ENCODE peak calls at places on chromosome 12, in seven cellular contexts. Q is WERI-Rb-1; D is hepatocyte; E is suprapubic skin; F is esophagus squamous epithelium; L is naive thymus-derived CD4-positive, alpha-beta T cell; V is upper lobe of right lung. A is an unnamed sample. For H3K9me3, the result is how much of the 10 kb centered on the place peaks cover.

GRCh38 chr12:39275846-39276245 is 167.1 kb downstream of the KIF21A start:
- DNase-seq in D (no peak), E (no peak), L (no peak), F (no peak), Q (no peak), V (no peak), A (no peak)

GRCh38 chr12:108972226-108972757 is 48.6 kb downstream of the SVOP start:
- DNase-seq in F (no peak), L (no peak), V (no peak), D (no peak), Q (no peak), E (no peak), A (no peak)

GRCh38 chr12:131133994-131134393 is 180.3 kb downstream of the ADGRD1 start:
- DNase-seq in E (no peak), V (no peak), Q (no peak), F (no peak), L (no peak), D (no peak), A (no peak)

GRCh38 chr12:93081810-93082165 is 152.7 kb upstream of the EEA1 start:
- DNase-seq in L (no peak), E (no peak), V (no peak), D (no peak), F (no peak), Q (no peak), A (no peak)

GRCh38 chr12:120225852-120226640 is 25.1 kb upstream of the RPLP0 start:
- DNase-seq in V (peak), F (no peak), E (no peak), D (no peak), Q (peak), L (no peak), A (no peak)

GRCh38 chr12:124088232-124088907 is 115.4 kb downstream of the ZNF664 start:
- DNase-seq in D (peak), Q (no peak), L (no peak), E (peak), V (no peak), F (no peak), A (no peak)

GRCh38 chr12:50948798-50949197 is 3.5 kb upstream of the HIGD1C start:
- DNase-seq in Q (no peak), E (no peak), F (no peak), L (no peak), V (no peak), D (no peak), A (no peak)

GRCh38 chr12:21300632-21301031 is 34.1 kb downstream of the SLCO1A2 start:
- DNase-seq in Q (no peak), D (no peak), F (no peak), L (no peak), V (no peak), E (no peak), A (no peak)

GRCh38 chr12:120962487-120963054 is 15.8 kb upstream of the HNF1A start:
- DNase-seq in L (no peak), F (no peak), V (no peak), E (no peak), Q (no peak), D (no peak), A (no peak)

GRCh38 chr12:20368653-20369163 is 371 bp downstream of the PDE3A start:
- DNase-seq in L (no peak), Q (peak), E (no peak), F (no peak), D (peak), V (peak), A (no peak)

GRCh38 chr12:128381537-128381936 is 114.6 kb downstream of the TMEM132C start:
- DNase-seq in L (no peak), Q (peak), V (no peak), E (no peak), F (no peak), D (no peak), A (no peak)

GRCh38 chr12:129298921-129299320 is 445.6 kb downstream of the GLT1D1 start:
- DNase-seq in L (no peak), V (no peak), D (no peak), Q (no peak), E (no peak), F (no peak), A (no peak)

GRCh38 chr12:108854453-108855283 is 2.7 kb downstream of the SSH1 start:
- DNase-seq in Q (no peak), V (peak), L (no peak), F (no peak), E (peak), D (peak), A (no peak)

GRCh38 chr12:114744696-114745095 is 60.7 kb upstream of the TBX3 start:
- DNase-seq in E (no peak), D (peak), F (no peak), V (no peak), Q (no peak), L (no peak), A (no peak)

GRCh38 chr12:32535260-32535999 is 136.1 kb downstream of the FGD4 start:
- DNase-seq in V (peak), Q (no peak), E (peak), L (no peak), D (peak), F (no peak), A (no peak)

GRCh38 chr12:131736807-131737484 is 26.1 kb downstream of the SFSWAP start:
- DNase-seq in Q (no peak), D (peak), F (no peak), L (no peak), V (peak), E (no peak), A (no peak)

GRCh38 chr12:88775742-88776151 is 195.5 kb upstream of the KITLG start:
- DNase-seq in Q (no peak), L (no peak), F (no peak), D (no peak), E (no peak), V (no peak), A (no peak)

GRCh38 chr12:116171549-116171948 is 105.9 kb downstream of the MED13L start:
- DNase-seq in D (no peak), L (no peak), V (no peak), E (no peak), F (no peak), Q (no peak), A (no peak)

GRCh38 chr12:60035835-60036234 is 440.0 kb downstream of the SLC16A7 start:
- DNase-seq in D (no peak), V (no peak), E (no peak), F (no peak), Q (no peak), L (no peak), A (no peak)

GRCh38 chr12:12951504-12951903 is 466 bp downstream of the GPRC5D start:
- DNase-seq in L (no peak), D (no peak), Q (no peak), V (no peak), E (no peak), F (no peak), A (no peak)

GRCh38 chr12:124442772-124443445 is 124.5 kb downstream of the NCOR2 start:
- DNase-seq in F (no peak), V (no peak), L (no peak), D (no peak), E (no peak), Q (no peak), A (no peak)

GRCh38 chr12:49750027-49750977 is 8.9 kb downstream of the TMBIM6 start:
- DNase-seq in Q (no peak), D (peak), E (no peak), F (no peak), V (no peak), L (peak), A (no peak)

GRCh38 chr12:65695077-65695865 is 129.0 kb upstream of the HMGA2 start:
- DNase-seq in E (no peak), V (peak), L (no peak), D (peak), Q (no peak), F (no peak), A (no peak)

GRCh38 chr12:81729781-81730180 is 29.4 kb downstream of the PPFIA2 start:
- DNase-seq in D (no peak), E (no peak), V (no peak), F (no peak), Q (no peak), L (no peak), A (no peak)

GRCh38 chr12:51823875-51824565 is 24.5 kb downstream of the FIGNL2 start:
- DNase-seq in F (no peak), V (no peak), E (no peak), D (peak), Q (peak), L (no peak), A (no peak)

GRCh38 chr12:60394680-60395079 is 798.9 kb downstream of the SLC16A7 start:
- DNase-seq in F (no peak), L (no peak), V (no peak), E (no peak), D (no peak), Q (no peak), A (no peak)

GRCh38 chr12:50005150-50005549 is 20.1 kb downstream of the RACGAP1 start:
- DNase-seq in F (no peak), L (no peak), Q (no peak), E (no peak), D (no peak), V (no peak), A (no peak)

GRCh38 chr12:131097247-131098177 is 143.8 kb downstream of the ADGRD1 start:
- DNase-seq in E (peak), D (no peak), Q (peak), F (no peak), V (peak), L (no peak), A (no peak)

GRCh38 chr12:11687538-11687937 is 38.1 kb downstream of the ETV6 start:
- DNase-seq in E (no peak), F (no peak), D (no peak), V (no peak), Q (no peak), L (no peak), A (no peak)
- H3K27ac ChIP-seq in E (peak), F (no peak), D (peak), V (no peak), Q (no peak), L (no peak), A (no peak)

DNA sequence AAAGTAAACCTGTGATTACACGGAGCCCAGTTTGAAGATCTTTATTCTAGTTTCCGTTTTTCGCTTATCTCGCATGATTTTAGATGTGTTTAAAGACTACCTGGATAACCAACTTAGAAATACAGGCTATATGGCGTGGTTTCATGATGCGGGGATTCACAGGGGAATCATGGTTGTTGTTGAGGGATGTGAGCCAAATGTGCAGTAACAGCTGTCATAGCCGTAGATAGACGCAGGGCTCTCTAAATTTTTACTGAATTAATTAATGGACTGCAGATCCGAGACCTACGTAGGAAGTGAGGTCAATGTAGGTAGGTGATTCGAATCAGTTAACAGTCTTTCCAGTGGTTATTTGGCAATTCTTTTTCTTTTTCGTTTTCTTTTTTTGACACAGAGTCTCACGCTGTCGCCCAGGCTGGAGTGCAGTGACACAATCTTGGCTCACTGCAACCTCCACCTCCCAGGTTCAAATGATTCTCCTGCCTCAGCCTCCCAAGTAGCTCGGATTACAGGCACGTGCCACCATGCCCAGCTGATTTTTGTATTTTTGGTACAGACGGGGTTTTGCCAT is 144.9 kb upstream of the AMIGO2 start:
- DNase-seq in L (no peak), E (no peak), F (no peak), V (no peak), Q (no peak), D (no peak), A (no peak)
- H3K4me3 ChIP-seq in L (no peak), E (no peak), F (no peak), V (no peak), Q (no peak), D (no peak), A (no peak)

GRCh38 chr12:133081408-133081806 is 684 bp downstream of the ZNF140 start:
- DNase-seq in F (no peak), E (no peak), L (peak), V (no peak), D (peak), Q (no peak), A (no peak)
- H3K9me3 ChIP-seq in F (half or more), E (half or more), L (under half), V (half or more), D (half or more), Q (under half), A (half or more)

GRCh38 chr12:33586576-33586975 is 147.0 kb upstream of the SYT10 start:
- DNase-seq in L (no peak), Q (no peak), V (no peak), E (no peak), F (no peak), D (no peak), A (no peak)
- H3K27ac ChIP-seq in L (no peak), Q (no peak), V (no peak), E (no peak), F (no peak), D (no peak), A (peak)

A was measured in CD8-positive, alpha-beta memory T cell.